ENCODE peak calls at places on chromosomes 7 and 10, in nine cellular contexts. One of them, this sample, is unnamed.

GRCh38 chr10:103872137-103872933 is 17.0 kb upstream of the SH3PXD2A start:
- DNase-seq in hepatocyte: no peak
- DNase-seq in iPS DF 6.9: no peak
- DNase-seq in SJSA1: no peak
- DNase-seq in CD8-positive, alpha-beta T cell: no peak
- DNase-seq in cardiac fibroblast: no peak
- DNase-seq in HFF-Myc: no peak
- DNase-seq in ascending aorta: no peak
- DNase-seq in kidney: no peak
- DNase-seq in this sample: peak

GRCh38 chr10:133245439-133246235 is 8.0 kb downstream of the VENTX start:
- DNase-seq in hepatocyte: peak
- DNase-seq in iPS DF 6.9: no peak
- DNase-seq in SJSA1: no peak
- DNase-seq in CD8-positive, alpha-beta T cell: no peak
- DNase-seq in cardiac fibroblast: peak
- DNase-seq in HFF-Myc: no peak
- DNase-seq in ascending aorta: no peak
- DNase-seq in kidney: no peak
- DNase-seq in this sample: no peak

GRCh38 chr7:158685727-158686126 is 18.9 kb downstream of the NCAPG2 start:
- DNase-seq in hepatocyte: no peak
- DNase-seq in iPS DF 6.9: no peak
- DNase-seq in SJSA1: no peak
- DNase-seq in CD8-positive, alpha-beta T cell: no peak
- DNase-seq in cardiac fibroblast: peak
- DNase-seq in HFF-Myc: peak
- DNase-seq in ascending aorta: no peak
- DNase-seq in kidney: no peak
- DNase-seq in this sample: no peak

GRCh38 chr10:93357680-93358079 is 124.5 kb downstream of the MYOF start:
- DNase-seq in hepatocyte: peak
- DNase-seq in iPS DF 6.9: no peak
- DNase-seq in SJSA1: no peak
- DNase-seq in CD8-positive, alpha-beta T cell: no peak
- DNase-seq in cardiac fibroblast: peak
- DNase-seq in HFF-Myc: no peak
- DNase-seq in ascending aorta: no peak
- DNase-seq in kidney: no peak
- DNase-seq in this sample: no peak

GRCh38 chr7:30750574-30751256 is 1.2 kb upstream of the INMT start:
- DNase-seq in hepatocyte: peak
- DNase-seq in iPS DF 6.9: no peak
- DNase-seq in SJSA1: peak
- DNase-seq in CD8-positive, alpha-beta T cell: no peak
- DNase-seq in cardiac fibroblast: peak
- DNase-seq in HFF-Myc: peak
- DNase-seq in ascending aorta: no peak
- DNase-seq in kidney: peak
- DNase-seq in this sample: no peak

GRCh38 chr10:119350529-119351001 is 143.2 kb downstream of the GRK5 start:
- DNase-seq in hepatocyte: no peak
- DNase-seq in iPS DF 6.9: no peak
- DNase-seq in SJSA1: no peak
- DNase-seq in CD8-positive, alpha-beta T cell: no peak
- DNase-seq in cardiac fibroblast: peak
- DNase-seq in HFF-Myc: no peak
- DNase-seq in ascending aorta: no peak
- DNase-seq in kidney: no peak
- DNase-seq in this sample: no peak

GRCh38 chr7:50418934-50419333 is 31.2 kb downstream of the FIGNL1 start:
- DNase-seq in hepatocyte: no peak
- DNase-seq in iPS DF 6.9: no peak
- DNase-seq in SJSA1: no peak
- DNase-seq in CD8-positive, alpha-beta T cell: no peak
- DNase-seq in cardiac fibroblast: no peak
- DNase-seq in HFF-Myc: no peak
- DNase-seq in ascending aorta: no peak
- DNase-seq in kidney: no peak
- DNase-seq in this sample: no peak

GRCh38 chr10:114821915-114822770 is 563 bp downstream of the FHIP2A start:
- DNase-seq in hepatocyte: peak
- DNase-seq in iPS DF 6.9: no peak
- DNase-seq in SJSA1: peak
- DNase-seq in CD8-positive, alpha-beta T cell: peak
- DNase-seq in cardiac fibroblast: peak
- DNase-seq in HFF-Myc: no peak
- DNase-seq in ascending aorta: no peak
- DNase-seq in kidney: peak
- DNase-seq in this sample: no peak

GRCh38 chr10:132054564-132054963 is 11.2 kb upstream of the JAKMIP3 start:
- DNase-seq in hepatocyte: peak
- DNase-seq in iPS DF 6.9: no peak
- DNase-seq in SJSA1: no peak
- DNase-seq in CD8-positive, alpha-beta T cell: no peak
- DNase-seq in cardiac fibroblast: no peak
- DNase-seq in HFF-Myc: no peak
- DNase-seq in ascending aorta: no peak
- DNase-seq in kidney: peak
- DNase-seq in this sample: peak

GRCh38 chr10:34627741-34628140 is 187.4 kb downstream of the PARD3 start:
- DNase-seq in hepatocyte: no peak
- DNase-seq in iPS DF 6.9: no peak
- DNase-seq in SJSA1: no peak
- DNase-seq in CD8-positive, alpha-beta T cell: no peak
- DNase-seq in cardiac fibroblast: no peak
- DNase-seq in HFF-Myc: no peak
- DNase-seq in ascending aorta: no peak
- DNase-seq in kidney: no peak
- DNase-seq in this sample: no peak

GRCh38 chr7:44107961-44108767 is 4.0 kb downstream of the AEBP1 start:
- DNase-seq in hepatocyte: no peak
- DNase-seq in iPS DF 6.9: no peak
- DNase-seq in SJSA1: no peak
- DNase-seq in CD8-positive, alpha-beta T cell: no peak
- DNase-seq in cardiac fibroblast: no peak
- DNase-seq in HFF-Myc: no peak
- DNase-seq in ascending aorta: no peak
- DNase-seq in kidney: peak
- DNase-seq in this sample: no peak

GRCh38 chr7:44107116-44107960 is 3.2 kb downstream of the AEBP1 start:
- DNase-seq in hepatocyte: no peak
- DNase-seq in iPS DF 6.9: no peak
- DNase-seq in SJSA1: no peak
- DNase-seq in CD8-positive, alpha-beta T cell: no peak
- DNase-seq in cardiac fibroblast: no peak
- DNase-seq in HFF-Myc: no peak
- DNase-seq in ascending aorta: no peak
- DNase-seq in kidney: peak
- DNase-seq in this sample: no peak

GRCh38 chr7:44105832-44106231 is 1.7 kb downstream of the AEBP1 start:
- DNase-seq in hepatocyte: no peak
- DNase-seq in iPS DF 6.9: no peak
- DNase-seq in SJSA1: no peak
- DNase-seq in CD8-positive, alpha-beta T cell: no peak
- DNase-seq in cardiac fibroblast: no peak
- DNase-seq in HFF-Myc: no peak
- DNase-seq in ascending aorta: no peak
- DNase-seq in kidney: no peak
- DNase-seq in this sample: no peak

GRCh38 chr7:44104880-44105771 is 981 bp downstream of the AEBP1 start:
- DNase-seq in hepatocyte: peak
- DNase-seq in iPS DF 6.9: no peak
- DNase-seq in SJSA1: no peak
- DNase-seq in CD8-positive, alpha-beta T cell: no peak
- DNase-seq in cardiac fibroblast: peak
- DNase-seq in HFF-Myc: no peak
- DNase-seq in ascending aorta: no peak
- DNase-seq in kidney: peak
- DNase-seq in this sample: peak

GRCh38 chr7:44106311-44107065 is 2.3 kb downstream of the AEBP1 start:
- DNase-seq in hepatocyte: no peak
- DNase-seq in iPS DF 6.9: no peak
- DNase-seq in SJSA1: no peak
- DNase-seq in CD8-positive, alpha-beta T cell: no peak
- DNase-seq in cardiac fibroblast: no peak
- DNase-seq in HFF-Myc: no peak
- DNase-seq in ascending aorta: no peak
- DNase-seq in kidney: peak
- DNase-seq in this sample: no peak
- H3K4me3 ChIP-seq in hepatocyte: no peak
- H3K4me3 ChIP-seq in iPS DF 6.9: no peak
- H3K4me3 ChIP-seq in SJSA1: no peak
- H3K4me3 ChIP-seq in CD8-positive, alpha-beta T cell: no peak
- H3K4me3 ChIP-seq in cardiac fibroblast: peak
- H3K4me3 ChIP-seq in HFF-Myc: peak
- H3K4me3 ChIP-seq in ascending aorta: peak
- H3K4me3 ChIP-seq in kidney: no peak
- H3K4me3 ChIP-seq in this sample: no peak

DNA sequence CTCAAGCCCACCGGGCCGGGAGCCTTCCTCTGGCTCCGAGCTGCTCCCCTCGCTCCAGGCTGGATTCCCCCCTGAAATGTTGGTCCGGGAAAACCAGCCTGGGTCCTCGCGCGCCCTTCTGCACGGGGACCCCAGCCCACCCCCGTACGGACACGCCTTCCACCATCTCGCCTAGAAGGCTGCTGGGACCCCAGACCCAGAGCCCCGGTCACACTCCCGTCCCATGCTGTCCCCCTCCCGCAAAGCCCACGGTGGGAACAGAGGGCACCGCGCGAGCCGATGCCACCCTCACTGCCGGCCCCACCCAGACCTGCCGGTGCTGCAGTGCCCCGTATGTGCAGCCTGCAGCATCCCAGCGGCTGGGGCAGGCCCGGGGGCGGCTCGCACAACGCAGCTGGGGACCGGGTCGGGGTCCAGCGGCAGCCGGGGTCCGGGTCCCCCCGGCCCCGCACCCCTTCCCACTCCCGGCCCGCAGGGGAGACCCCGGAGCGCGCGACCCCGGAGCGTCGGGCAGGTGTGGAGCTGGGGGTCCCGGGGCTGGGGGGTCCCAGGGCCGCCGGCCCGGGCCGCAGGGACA is 871 bp downstream of the SPOCK2 start:
- DNase-seq in hepatocyte: peak
- DNase-seq in iPS DF 6.9: no peak
- DNase-seq in SJSA1: no peak
- DNase-seq in CD8-positive, alpha-beta T cell: peak
- DNase-seq in cardiac fibroblast: no peak
- DNase-seq in HFF-Myc: no peak
- DNase-seq in ascending aorta: no peak
- DNase-seq in kidney: peak
- DNase-seq in this sample: no peak
- H3K4me3 ChIP-seq in hepatocyte: peak
- H3K4me3 ChIP-seq in iPS DF 6.9: peak
- H3K4me3 ChIP-seq in SJSA1: no peak
- H3K4me3 ChIP-seq in CD8-positive, alpha-beta T cell: peak
- H3K4me3 ChIP-seq in cardiac fibroblast: peak
- H3K4me3 ChIP-seq in HFF-Myc: peak
- H3K4me3 ChIP-seq in ascending aorta: peak
- H3K4me3 ChIP-seq in kidney: peak
- H3K4me3 ChIP-seq in this sample: no peak

GRCh38 chr10:6045600-6046457 is 16.3 kb downstream of the IL2RA start:
- DNase-seq in hepatocyte: no peak
- DNase-seq in iPS DF 6.9: no peak
- DNase-seq in SJSA1: peak
- DNase-seq in CD8-positive, alpha-beta T cell: no peak
- DNase-seq in cardiac fibroblast: no peak
- DNase-seq in HFF-Myc: no peak
- DNase-seq in ascending aorta: no peak
- DNase-seq in kidney: no peak
- DNase-seq in this sample: no peak

GRCh38 chr10:6046458-6047325 is 15.5 kb downstream of the IL2RA start:
- DNase-seq in hepatocyte: no peak
- DNase-seq in iPS DF 6.9: no peak
- DNase-seq in SJSA1: peak
- DNase-seq in CD8-positive, alpha-beta T cell: no peak
- DNase-seq in cardiac fibroblast: no peak
- DNase-seq in HFF-Myc: no peak
- DNase-seq in ascending aorta: no peak
- DNase-seq in kidney: no peak
- DNase-seq in this sample: no peak

GRCh38 chr10:6047326-6047611 is 14.9 kb downstream of the IL2RA start:
- DNase-seq in hepatocyte: no peak
- DNase-seq in iPS DF 6.9: no peak
- DNase-seq in SJSA1: no peak
- DNase-seq in CD8-positive, alpha-beta T cell: no peak
- DNase-seq in cardiac fibroblast: no peak
- DNase-seq in HFF-Myc: no peak
- DNase-seq in ascending aorta: no peak
- DNase-seq in kidney: no peak
- DNase-seq in this sample: no peak

GRCh38 chr10:6044651-6045599 is 17.2 kb downstream of the IL2RA start:
- DNase-seq in hepatocyte: no peak
- DNase-seq in iPS DF 6.9: no peak
- DNase-seq in SJSA1: peak
- DNase-seq in CD8-positive, alpha-beta T cell: no peak
- DNase-seq in cardiac fibroblast: no peak
- DNase-seq in HFF-Myc: no peak
- DNase-seq in ascending aorta: no peak
- DNase-seq in kidney: no peak
- DNase-seq in this sample: no peak

GRCh38 chr10:6044060-6044459 is 18.1 kb downstream of the IL2RA start:
- DNase-seq in hepatocyte: no peak
- DNase-seq in iPS DF 6.9: no peak
- DNase-seq in SJSA1: peak
- DNase-seq in CD8-positive, alpha-beta T cell: no peak
- DNase-seq in cardiac fibroblast: no peak
- DNase-seq in HFF-Myc: no peak
- DNase-seq in ascending aorta: no peak
- DNase-seq in kidney: no peak
- DNase-seq in this sample: no peak
- H3K4me3 ChIP-seq in hepatocyte: no peak
- H3K4me3 ChIP-seq in iPS DF 6.9: no peak
- H3K4me3 ChIP-seq in SJSA1: no peak
- H3K4me3 ChIP-seq in CD8-positive, alpha-beta T cell: no peak
- H3K4me3 ChIP-seq in cardiac fibroblast: no peak
- H3K4me3 ChIP-seq in HFF-Myc: no peak
- H3K4me3 ChIP-seq in ascending aorta: no peak
- H3K4me3 ChIP-seq in kidney: no peak
- H3K4me3 ChIP-seq in this sample: no peak

GRCh38 chr7:26658698-26659084 is 205.7 kb downstream of the SKAP2 start:
- DNase-seq in hepatocyte: no peak
- DNase-seq in iPS DF 6.9: no peak
- DNase-seq in SJSA1: no peak
- DNase-seq in CD8-positive, alpha-beta T cell: no peak
- DNase-seq in cardiac fibroblast: no peak
- DNase-seq in HFF-Myc: no peak
- DNase-seq in ascending aorta: no peak
- DNase-seq in kidney: no peak
- DNase-seq in this sample: no peak
- H3K4me3 ChIP-seq in hepatocyte: no peak
- H3K4me3 ChIP-seq in iPS DF 6.9: no peak
- H3K4me3 ChIP-seq in SJSA1: no peak
- H3K4me3 ChIP-seq in CD8-positive, alpha-beta T cell: no peak
- H3K4me3 ChIP-seq in cardiac fibroblast: no peak
- H3K4me3 ChIP-seq in HFF-Myc: no peak
- H3K4me3 ChIP-seq in ascending aorta: no peak
- H3K4me3 ChIP-seq in kidney: no peak
- H3K4me3 ChIP-seq in this sample: no peak

This sample was measured in PC-9.